ENCODE peak calls at places on chromosomes 4 and X, in nine cellular contexts. S is SW 1271, Q is heart left ventricle, D is mesothelial cell of epicardium, H is globus pallidus, L is NCI-H2029 treated with DMSO at 0.1 percent for 48 hours, P is H4, N is occipital lobe, F is HT1080. G is an unnamed sample.

GRCh38 chrX:87583679-87584078 is 66.1 kb downstream of the KLHL4 start:
- DNase-seq in H (no peak), L (no peak), P (peak), D (no peak), N (no peak), F (peak), S (no peak), Q (no peak), G (peak)

GRCh38 chr4:76663794-76664193 is 228.8 kb downstream of the SHROOM3 start:
- DNase-seq in Q (no peak), N (no peak), P (no peak), S (no peak), H (no peak), L (no peak), D (no peak), F (no peak), G (no peak)

GRCh38 chrX:15493118-15494082 is at the start of gene PIR:
- DNase-seq in D (peak), S (peak), H (peak), Q (peak), N (peak), P (peak), F (peak), L (peak), G (peak)

GRCh38 chr4:138275946-138276621 is 33.9 kb upstream of the SLC7A11 start:
- DNase-seq in N (no peak), P (peak), S (peak), D (no peak), F (peak), H (peak), L (no peak), Q (no peak), G (peak)

GRCh38 chrX:15908891-15909290 is 54.3 kb upstream of the AP1S2 start:
- DNase-seq in N (no peak), Q (no peak), D (no peak), H (peak), L (no peak), S (no peak), P (no peak), F (no peak), G (no peak)

GRCh38 chr4:69830529-69831269 is 29.2 kb downstream of the SULT1E1 start:
- DNase-seq in N (no peak), L (peak), P (peak), F (peak), D (no peak), Q (no peak), S (no peak), H (no peak), G (no peak)

GRCh38 chr4:2253160-2254084 is 8.5 kb downstream of the MXD4 start:
- DNase-seq in Q (peak), F (no peak), S (no peak), P (no peak), H (no peak), N (no peak), D (no peak), L (no peak), G (no peak)

GRCh38 chr4:41432219-41432618 is 105.7 kb upstream of the LIMCH1 start:
- DNase-seq in P (no peak), D (no peak), Q (no peak), N (no peak), H (no peak), L (no peak), F (no peak), S (no peak), G (no peak)

GRCh38 chr4:139665079-139665689 is 435 bp upstream of the MGST2 start:
- DNase-seq in Q (no peak), P (no peak), S (no peak), D (no peak), H (no peak), L (no peak), F (no peak), N (no peak), G (no peak)

GRCh38 chr4:185820119-185821028 is 8.4 kb upstream of the SORBS2 start:
- DNase-seq in N (no peak), S (no peak), F (no peak), Q (no peak), D (no peak), H (no peak), P (no peak), L (no peak), G (no peak)

GRCh38 chrX:54785901-54786300 is 12.2 kb downstream of the ITIH6 start:
- DNase-seq in H (no peak), N (no peak), F (peak), L (no peak), Q (no peak), S (no peak), D (no peak), P (peak), G (peak)

GRCh38 chrX:153408871-153409351 is 2.4 kb upstream of the ZFP92 start:
- DNase-seq in H (no peak), P (no peak), D (no peak), F (no peak), N (no peak), L (no peak), Q (no peak), S (no peak), G (no peak)

GRCh38 chr4:41369680-41370079 is 113.0 kb downstream of the UCHL1 start:
- DNase-seq in S (no peak), F (peak), Q (peak), P (no peak), N (peak), D (no peak), L (peak), H (peak), G (no peak)

GRCh38 chr4:7903686-7904085 is 36.0 kb downstream of the AFAP1 start:
- DNase-seq in F (no peak), D (no peak), H (no peak), L (no peak), P (no peak), S (no peak), N (no peak), Q (no peak), G (no peak)

GRCh38 chr4:79575709-79576479 is 167.9 kb upstream of the GK2 start:
- DNase-seq in F (no peak), Q (no peak), L (no peak), S (no peak), D (no peak), N (no peak), H (no peak), P (no peak), G (no peak)

GRCh38 chr4:148634476-148634875 is 192.3 kb upstream of the NR3C2 start:
- DNase-seq in S (peak), L (no peak), H (no peak), Q (no peak), P (no peak), N (no peak), F (peak), D (no peak), G (no peak)

GRCh38 chr4:107839166-107839565 is 14.4 kb downstream of the SGMS2 start:
- DNase-seq in L (no peak), S (no peak), F (no peak), Q (no peak), D (no peak), P (no peak), N (no peak), H (no peak), G (no peak)

GRCh38 chrX:129842510-129843208 is 1.0 kb downstream of the ZDHHC9 start:
- DNase-seq in N (no peak), F (peak), H (no peak), L (no peak), D (no peak), Q (no peak), S (no peak), P (no peak), G (peak)

GRCh38 chr4:151325320-151326246 is at the start of gene SH3D19:
- DNase-seq in F (peak), H (peak), P (peak), N (peak), Q (peak), L (peak), D (peak), S (peak), G (peak)

G was measured in ACHN.